ENCODE peak calls at places on chromosomes 11 and 22, in eight cellular contexts. C is A549, I is adrenal gland, U is prostate gland, L is IMR-90, K is tibial nerve, Q is heart left ventricle, P is K562. B is an unnamed sample.
A peak's percentile ranks its signal among the peaks of the same experiment; 100 is the strongest.

GRCh38 chr11:76680517-76681425 is 10.2 kb upstream of the LRRC32 start:
- DNase-seq in C (peak; percentile 88), I (peak; percentile 69), U (peak; percentile 36), L (peak; percentile 66), K (peak; percentile 35), Q (peak; percentile 84), P (peak; percentile 84), B (no peak)

GRCh38 chr22:32650553-32651345 is 150.8 kb upstream of the TIMP3 start:
- DNase-seq in C (no peak), I (no peak), U (no peak), L (peak; percentile 69), K (no peak), Q (no peak), P (peak; percentile 51), B (no peak)

GRCh38 chr11:131671320-131671719 is 300.9 kb downstream of the NTM start:
- DNase-seq in C (no peak), I (no peak), U (no peak), L (no peak), K (no peak), Q (no peak), P (no peak), B (no peak)

GRCh38 chr11:71456831-71457230 is 3.8 kb downstream of the NADSYN1 start:
- DNase-seq in C (no peak), I (no peak), U (no peak), L (no peak), K (no peak), Q (no peak), P (no peak), B (peak; percentile 46)

GRCh38 chr22:43515902-43516301 is 104.1 kb downstream of the MPPED1 start:
- DNase-seq in C (no peak), I (no peak), U (no peak), L (no peak), K (no peak), Q (no peak), P (peak; percentile 17), B (no peak)

GRCh38 chr11:60855726-60856633 is at the start of gene PTGDR2:
- DNase-seq in C (no peak), I (no peak), U (no peak), L (no peak), K (no peak), Q (no peak), P (peak; percentile 74), B (no peak)

GRCh38 chr22:35842954-35843353 is 125.3 kb downstream of the APOL5 start:
- DNase-seq in C (peak; percentile 65), I (peak; percentile 44), U (no peak), L (peak; percentile 36), K (no peak), Q (no peak), P (peak; percentile 18), B (peak; percentile 40)

GRCh38 chr22:44192098-44192810 is 11.5 kb downstream of the PARVG start:
- DNase-seq in C (no peak), I (no peak), U (no peak), L (no peak), K (no peak), Q (no peak), P (peak; percentile 81), B (no peak)

GRCh38 chr11:70731670-70732492 is 333.6 kb downstream of the CTTN start:
- DNase-seq in C (no peak), I (no peak), U (no peak), L (no peak), K (no peak), Q (no peak), P (no peak), B (no peak)

GRCh38 chr11:124644426-124645280 is 22.0 kb downstream of the TBRG1 start:
- DNase-seq in C (peak; percentile 51), I (peak; percentile 51), U (peak; percentile 19), L (peak; percentile 88), K (peak; percentile 24), Q (no peak), P (peak; percentile 70), B (peak; percentile 50)

GRCh38 chr11:35040221-35040942 is 98.6 kb upstream of the CD44 start:
- DNase-seq in C (peak; percentile 36), I (no peak), U (no peak), L (peak; percentile 69), K (no peak), Q (no peak), P (peak; percentile 46), B (no peak)

GRCh38 chr11:15603208-15603607 is 488.5 kb downstream of the INSC start:
- DNase-seq in C (no peak), I (no peak), U (no peak), L (no peak), K (peak; percentile 15), Q (no peak), P (peak; percentile 9), B (no peak)

GRCh38 chr22:30947821-30948454 is 20.6 kb downstream of the MORC2 start:
- DNase-seq in C (no peak), I (no peak), U (no peak), L (peak; percentile 70), K (no peak), Q (no peak), P (no peak), B (no peak)

GRCh38 chr11:11580012-11580411 is 41.8 kb downstream of the GALNT18 start:
- DNase-seq in C (no peak), I (no peak), U (no peak), L (no peak), K (no peak), Q (no peak), P (no peak), B (no peak)

GRCh38 chr11:113532697-113533424 is 57.7 kb upstream of the DRD2 start:
- DNase-seq in C (peak; percentile 31), I (peak; percentile 64), U (peak; percentile 77), L (peak; percentile 71), K (peak; percentile 46), Q (peak; percentile 76), P (peak; percentile 65), B (peak; percentile 77)

GRCh38 chr22:47966316-47966715 is 1203.9 kb downstream of the TBC1D22A start:
- DNase-seq in C (no peak), I (no peak), U (no peak), L (no peak), K (no peak), Q (no peak), P (no peak), B (no peak)

GRCh38 chr11:120283124-120283523 is 42.0 kb upstream of the TLCD5 start:
- DNase-seq in C (no peak), I (no peak), U (no peak), L (no peak), K (no peak), Q (no peak), P (no peak), B (no peak)

GRCh38 chr11:8018742-8019631 is 31.9 kb downstream of the EIF3F start:
- DNase-seq in C (peak; percentile 51), I (peak; percentile 85), U (peak; percentile 31), L (peak; percentile 69), K (peak; percentile 62), Q (peak; percentile 86), P (no peak), B (no peak)

DNA sequence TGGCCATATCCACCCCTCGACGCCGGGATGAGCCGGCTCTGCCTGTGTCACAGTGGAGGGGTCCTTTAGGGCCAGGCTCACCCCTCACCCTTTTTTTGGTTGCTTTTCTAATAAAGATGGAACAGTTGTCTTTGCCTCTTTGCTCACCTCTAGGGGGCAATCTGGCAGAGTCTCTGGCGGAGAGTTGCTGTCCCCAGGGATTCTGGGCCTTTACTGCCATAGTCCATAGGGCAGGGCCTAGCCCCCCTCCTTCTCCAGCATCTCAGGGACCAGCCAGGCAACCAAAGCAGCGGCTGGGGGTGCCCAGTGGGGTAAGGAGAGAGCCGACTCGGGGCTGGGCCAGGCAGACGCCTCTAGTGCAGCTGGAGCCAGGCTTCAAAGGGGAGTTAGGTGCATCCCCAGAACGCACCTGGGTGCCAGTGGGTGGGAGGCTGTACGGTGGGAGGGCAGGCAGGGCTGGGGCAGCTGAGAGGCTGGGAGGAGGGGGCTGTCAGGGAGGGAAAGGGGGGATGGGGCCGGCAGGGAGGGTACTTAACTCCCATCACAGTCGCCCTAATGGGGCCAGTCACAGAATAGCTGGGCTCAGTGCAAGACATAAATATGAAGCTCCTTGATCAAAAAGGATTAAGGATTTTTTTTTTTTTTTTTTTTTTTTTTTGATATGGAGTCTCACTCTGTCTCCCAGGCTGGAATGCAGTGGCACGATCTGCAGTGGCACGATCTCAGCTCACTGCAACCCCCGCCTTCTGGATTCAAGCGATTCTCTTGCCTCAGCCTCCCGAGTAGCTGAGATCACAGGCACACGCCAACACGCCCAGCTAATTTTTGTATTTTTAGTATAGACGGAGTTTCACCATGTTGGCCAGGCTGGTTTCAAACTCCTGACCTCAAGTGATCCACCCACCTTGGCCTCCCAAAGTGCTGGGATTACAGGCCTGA is 2.5 kb upstream of the SUSD2 start:
- DNase-seq in C (no peak), I (no peak), U (no peak), L (no peak), K (no peak), Q (peak; percentile 57), P (no peak), B (no peak)
- TF ChIP-seq CTCF in C (peak; percentile 31), I (no peak), U (no peak), L (peak; percentile 31), K (no peak), Q (no peak), P (no peak), B (peak; percentile 15)

DNA sequence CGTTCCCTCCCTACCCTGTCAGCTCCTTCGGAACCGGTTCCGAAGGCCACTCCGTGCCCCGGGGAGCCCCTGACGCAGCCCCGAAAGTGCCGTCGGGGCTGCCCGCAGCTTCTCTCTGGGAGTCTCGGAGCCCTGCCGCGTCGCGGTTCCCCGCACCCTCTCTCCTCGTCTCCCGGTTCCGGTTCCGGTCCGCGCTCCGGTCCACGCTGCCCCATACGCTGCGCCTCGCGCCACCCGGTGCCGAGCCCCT is 626 bp downstream of the MTA2 start:
- DNase-seq in C (no peak), I (no peak), U (no peak), L (no peak), K (no peak), Q (no peak), P (peak; percentile 43), B (peak; percentile 75)
- TF ChIP-seq POLR2A in C (peak; percentile 24), I (no peak), U (no peak), L (no peak), K (no peak), Q (no peak), P (no peak), B (no peak)

GRCh38 chr11:61978703-61979661 is 11.5 kb upstream of the FTH1 start:
- DNase-seq in C (no peak), I (peak; percentile 62), U (no peak), L (no peak), K (no peak), Q (no peak), P (peak; percentile 12), B (no peak)
- H3K4me1 ChIP-seq in C (peaks cover 57% of the 10 kb centered on the region), I (peaks cover 14% of the 10 kb centered on the region), U (peaks cover 3% of the 10 kb centered on the region), L (peaks cover 10% of the 10 kb centered on the region), K (peaks cover 2% of the 10 kb centered on the region), Q (peaks cover 37% of the 10 kb centered on the region), P (peaks cover 2% of the 10 kb centered on the region), B (no peaks in the 10 kb centered on the region)

GRCh38 chr11:117621226-117621625 is 175.8 kb downstream of the DSCAML1 start:
- DNase-seq in C (no peak), I (no peak), U (no peak), L (peak; percentile 18), K (no peak), Q (no peak), P (peak; percentile 20), B (no peak)
- TF ChIP-seq CTCF in C (peak; percentile 16), I (no peak), U (no peak), L (peak; percentile 61), K (no peak), Q (peak; percentile 7), P (peak; percentile 43), B (peak; percentile 28)